ENCODE peak calls at places on chromosomes 3 and 15, in eight cellular contexts. Z, R, K, N, L, Q, S and H are unnamed samples.

GRCh38 chr3:112056451-112056929 is 22.0 kb downstream of the TMPRSS7 start:
- DNase-seq in Q (peak), Z (no peak), L (no peak), R (no peak), K (peak), N (no peak), S (no peak), H (no peak)

GRCh38 chr15:92519709-92520108 is 126.0 kb downstream of the ST8SIA2 start:
- DNase-seq in S (no peak), K (no peak), Q (no peak), R (no peak), L (no peak), N (peak), Z (no peak), H (no peak)

GRCh38 chr3:15405448-15406050 is 21.8 kb downstream of the METTL6 start:
- DNase-seq in N (peak), Z (peak), L (no peak), S (no peak), Q (peak), R (peak), K (no peak), H (peak)

GRCh38 chr15:79883579-79884203 is 13.1 kb downstream of the MTHFS start:
- DNase-seq in N (no peak), L (no peak), Z (no peak), Q (no peak), R (no peak), K (no peak), S (no peak), H (no peak)

GRCh38 chr3:184727357-184728060 is 15.6 kb upstream of the MAGEF1 start:
- DNase-seq in K (peak), Z (peak), N (peak), Q (no peak), S (no peak), R (peak), L (no peak), H (peak)

GRCh38 chr15:92523176-92523575 is 129.5 kb downstream of the ST8SIA2 start:
- DNase-seq in Z (no peak), L (no peak), R (no peak), Q (no peak), N (no peak), K (no peak), S (no peak), H (no peak)

GRCh38 chr3:190099099-190099498 is 21.6 kb downstream of the P3H2 start:
- DNase-seq in S (no peak), N (no peak), L (no peak), Z (no peak), Q (no peak), K (no peak), R (no peak), H (no peak)

GRCh38 chr15:100114526-100114925 is 227.2 kb downstream of the ADAMTS17 start:
- DNase-seq in N (peak), K (no peak), S (no peak), R (no peak), Z (no peak), Q (no peak), L (no peak), H (peak)

GRCh38 chr3:152377184-152377570 is 108.4 kb downstream of the MBNL1 start:
- DNase-seq in N (no peak), K (no peak), S (no peak), R (no peak), Q (no peak), Z (no peak), L (no peak), H (no peak)

GRCh38 chr3:181330821-181331563 is 341.5 kb upstream of the DNAJC19 start:
- DNase-seq in S (no peak), Q (no peak), Z (no peak), N (no peak), L (no peak), R (peak), K (no peak), H (peak)

GRCh38 chr15:85412956-85413854 is 32.8 kb downstream of the AKAP13 start:
- DNase-seq in K (peak), N (peak), Z (peak), L (peak), Q (no peak), S (peak), R (peak), H (peak)